ENCODE peak calls at places on chromosomes 16 and 17, in five cellular contexts. One of them, this sample, is unnamed.

GRCh38 chr17:66351053-66351452 is 48.6 kb downstream of the PRKCA start:
- DNase-seq in OCI-LY7: no peak
- DNase-seq in HCT116: no peak
- DNase-seq in MM.1S: no peak
- DNase-seq in GM23248: no peak
- DNase-seq in this sample: no peak

GRCh38 chr16:65698943-65699342 is 577.1 kb upstream of the CDH11 start:
- DNase-seq in OCI-LY7: no peak
- DNase-seq in HCT116: no peak
- DNase-seq in MM.1S: no peak
- DNase-seq in GM23248: peak; percentile 22
- DNase-seq in this sample: peak; percentile 50

GRCh38 chr17:27535178-27535928 is 79.1 kb downstream of the KSR1 start:
- DNase-seq in OCI-LY7: no peak
- DNase-seq in HCT116: no peak
- DNase-seq in MM.1S: no peak
- DNase-seq in GM23248: peak; percentile 20
- DNase-seq in this sample: no peak

GRCh38 chr17:66459811-66460270 is 157.4 kb downstream of the PRKCA start:
- DNase-seq in OCI-LY7: no peak
- DNase-seq in HCT116: peak; percentile 77
- DNase-seq in MM.1S: no peak
- DNase-seq in GM23248: peak; percentile 99
- DNase-seq in this sample: no peak

GRCh38 chr16:27634781-27635180 is 84.8 kb downstream of the KATNIP start:
- DNase-seq in OCI-LY7: no peak
- DNase-seq in HCT116: no peak
- DNase-seq in MM.1S: no peak
- DNase-seq in GM23248: no peak
- DNase-seq in this sample: no peak

GRCh38 chr17:57461082-57461481 is 204.8 kb downstream of the MSI2 start:
- DNase-seq in OCI-LY7: no peak
- DNase-seq in HCT116: no peak
- DNase-seq in MM.1S: no peak
- DNase-seq in GM23248: peak; percentile 58
- DNase-seq in this sample: no peak

GRCh38 chr16:71811261-71811803 is 2.7 kb upstream of the AP1G1 start:
- DNase-seq in OCI-LY7: no peak
- DNase-seq in HCT116: no peak
- DNase-seq in MM.1S: no peak
- DNase-seq in GM23248: peak; percentile 24
- DNase-seq in this sample: no peak

GRCh38 chr17:1169471-1169908 is 10.3 kb downstream of the ABR start:
- DNase-seq in OCI-LY7: no peak
- DNase-seq in HCT116: no peak
- DNase-seq in MM.1S: no peak
- DNase-seq in GM23248: no peak
- DNase-seq in this sample: no peak

GRCh38 chr16:16188827-16189226 is 34.5 kb downstream of the ABCC6 start:
- DNase-seq in OCI-LY7: no peak
- DNase-seq in HCT116: no peak
- DNase-seq in MM.1S: no peak
- DNase-seq in GM23248: no peak
- DNase-seq in this sample: no peak

GRCh38 chr16:68948230-68948910 is 105.0 kb downstream of the TANGO6 start:
- DNase-seq in OCI-LY7: no peak
- DNase-seq in HCT116: no peak
- DNase-seq in MM.1S: no peak
- DNase-seq in GM23248: peak; percentile 35
- DNase-seq in this sample: no peak

GRCh38 chr16:57513371-57514102 is 22.8 kb downstream of the CCDC102A start:
- DNase-seq in OCI-LY7: no peak
- DNase-seq in HCT116: no peak
- DNase-seq in MM.1S: no peak
- DNase-seq in GM23248: no peak
- DNase-seq in this sample: no peak

GRCh38 chr16:67528870-67529638 is 425 bp downstream of the RIPOR1 start:
- DNase-seq in OCI-LY7: peak; percentile 17
- DNase-seq in HCT116: no peak
- DNase-seq in MM.1S: no peak
- DNase-seq in GM23248: peak; percentile 86
- DNase-seq in this sample: peak; percentile 80

GRCh38 chr17:77619326-77619725 is 339.2 kb upstream of the TNRC6C start:
- DNase-seq in OCI-LY7: no peak
- DNase-seq in HCT116: no peak
- DNase-seq in MM.1S: no peak
- DNase-seq in GM23248: no peak
- DNase-seq in this sample: no peak

GRCh38 chr16:84266451-84266850 is 26.6 kb upstream of the KCNG4 start:
- DNase-seq in OCI-LY7: peak; percentile 63
- DNase-seq in HCT116: peak; percentile 93
- DNase-seq in MM.1S: peak; percentile 9
- DNase-seq in GM23248: peak; percentile 62
- DNase-seq in this sample: peak; percentile 85

GRCh38 chr17:80791758-80792284 is 199.8 kb upstream of the CHMP6 start:
- DNase-seq in OCI-LY7: no peak
- DNase-seq in HCT116: peak; percentile 99
- DNase-seq in MM.1S: no peak
- DNase-seq in GM23248: peak; percentile 97
- DNase-seq in this sample: no peak

GRCh38 chr17:42706732-42707131 is 24.4 kb downstream of the CNTNAP1 start:
- DNase-seq in OCI-LY7: no peak
- DNase-seq in HCT116: no peak
- DNase-seq in MM.1S: no peak
- DNase-seq in GM23248: no peak
- DNase-seq in this sample: no peak

GRCh38 chr17:9240659-9241370 is 219.5 kb downstream of the NTN1 start:
- DNase-seq in OCI-LY7: no peak
- DNase-seq in HCT116: no peak
- DNase-seq in MM.1S: no peak
- DNase-seq in GM23248: peak; percentile 65
- DNase-seq in this sample: peak; percentile 62

GRCh38 chr17:28227278-28228108 is 91.5 kb upstream of the TMEM97 start:
- DNase-seq in OCI-LY7: no peak
- DNase-seq in HCT116: peak; percentile 73
- DNase-seq in MM.1S: no peak
- DNase-seq in GM23248: peak; percentile 68
- DNase-seq in this sample: peak; percentile 99

GRCh38 chr17:19002191-19002590 is 2.4 kb downstream of the FAM83G start:
- DNase-seq in OCI-LY7: no peak
- DNase-seq in HCT116: no peak
- DNase-seq in MM.1S: no peak
- DNase-seq in GM23248: peak; percentile 49
- DNase-seq in this sample: no peak

GRCh38 chr17:66406701-66407644 is 104.6 kb downstream of the PRKCA start:
- DNase-seq in OCI-LY7: no peak
- DNase-seq in HCT116: no peak
- DNase-seq in MM.1S: no peak
- DNase-seq in GM23248: no peak
- DNase-seq in this sample: no peak

GRCh38 chr17:5837055-5837491 is 233.1 kb upstream of the WSCD1 start:
- DNase-seq in OCI-LY7: no peak
- DNase-seq in HCT116: peak; percentile 78
- DNase-seq in MM.1S: no peak
- DNase-seq in GM23248: peak; percentile 50
- DNase-seq in this sample: no peak

GRCh38 chr17:73610331-73610911 is 33.8 kb downstream of the SDK2 start:
- DNase-seq in OCI-LY7: no peak
- DNase-seq in HCT116: no peak
- DNase-seq in MM.1S: no peak
- DNase-seq in GM23248: no peak
- DNase-seq in this sample: no peak

GRCh38 chr17:59439711-59440110 is 108.3 kb downstream of the YPEL2 start:
- DNase-seq in OCI-LY7: no peak
- DNase-seq in HCT116: no peak
- DNase-seq in MM.1S: peak; percentile 20
- DNase-seq in GM23248: no peak
- DNase-seq in this sample: no peak

GRCh38 chr17:61803216-61803615 is 60.1 kb downstream of the BRIP1 start:
- DNase-seq in OCI-LY7: no peak
- DNase-seq in HCT116: no peak
- DNase-seq in MM.1S: no peak
- DNase-seq in GM23248: no peak
- DNase-seq in this sample: no peak

GRCh38 chr17:75088465-75088895 is 726 bp downstream of the SLC16A5 start:
- DNase-seq in OCI-LY7: no peak
- DNase-seq in HCT116: no peak
- DNase-seq in MM.1S: no peak
- DNase-seq in GM23248: no peak
- DNase-seq in this sample: peak; percentile 33

GRCh38 chr17:75087558-75088453 is at the start of gene SLC16A5:
- DNase-seq in OCI-LY7: no peak
- DNase-seq in HCT116: peak; percentile 84
- DNase-seq in MM.1S: no peak
- DNase-seq in GM23248: peak; percentile 74
- DNase-seq in this sample: peak; percentile 92

GRCh38 chr17:75090871-75091854 is 3.4 kb downstream of the SLC16A5 start:
- DNase-seq in OCI-LY7: no peak
- DNase-seq in HCT116: no peak
- DNase-seq in MM.1S: no peak
- DNase-seq in GM23248: no peak
- DNase-seq in this sample: no peak

GRCh38 chr17:75087182-75087557 is 584 bp upstream of the SLC16A5 start:
- DNase-seq in OCI-LY7: no peak
- DNase-seq in HCT116: no peak
- DNase-seq in MM.1S: no peak
- DNase-seq in GM23248: no peak
- DNase-seq in this sample: no peak

DNA sequence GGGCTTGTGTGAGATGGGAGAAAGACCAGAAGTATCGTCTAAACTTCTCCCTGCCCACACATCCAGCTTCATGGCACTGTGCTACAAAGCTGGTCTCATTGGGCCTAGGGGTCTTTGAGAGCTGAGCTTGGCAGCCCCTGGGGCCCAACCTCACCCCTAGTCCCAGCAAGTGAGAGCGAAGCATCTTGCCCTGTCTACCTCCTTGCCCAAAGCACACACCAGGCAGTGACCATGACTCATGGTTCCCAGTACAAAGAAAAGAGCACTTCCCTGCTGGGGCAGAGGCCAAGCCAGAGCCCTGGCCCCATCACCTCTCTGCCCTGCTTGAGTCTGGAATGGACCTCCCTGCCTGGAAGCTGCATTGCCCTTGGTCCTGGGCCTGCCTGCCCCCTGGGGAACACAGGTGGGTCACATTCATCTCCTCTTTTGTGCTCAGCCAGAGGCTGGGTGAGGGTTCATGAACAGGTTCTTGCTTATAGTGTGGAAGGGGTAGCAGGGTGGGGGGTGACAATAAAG is 1.2 kb downstream of the SLC16A5 start:
- DNase-seq in OCI-LY7: no peak
- DNase-seq in HCT116: no peak
- DNase-seq in MM.1S: no peak
- DNase-seq in GM23248: peak; percentile 69
- DNase-seq in this sample: no peak
- H3K4me3 ChIP-seq in OCI-LY7: no peak overlapping the region
- H3K4me3 ChIP-seq in HCT116: peak overlapping the region; percentile 76
- H3K4me3 ChIP-seq in MM.1S: no peak overlapping the region
- H3K4me3 ChIP-seq in GM23248: peak overlapping the region; percentile 76
- H3K4me3 ChIP-seq in this sample: peak overlapping the region; percentile 62

GRCh38 chr17:7446669-7447068 is 1.8 kb downstream of the CHRNB1 start:
- DNase-seq in OCI-LY7: no peak
- DNase-seq in HCT116: no peak
- DNase-seq in MM.1S: no peak
- DNase-seq in GM23248: peak; percentile 22
- DNase-seq in this sample: peak; percentile 29

GRCh38 chr17:7442142-7442541 is 2.7 kb upstream of the CHRNB1 start:
- DNase-seq in OCI-LY7: no peak
- DNase-seq in HCT116: no peak
- DNase-seq in MM.1S: no peak
- DNase-seq in GM23248: no peak
- DNase-seq in this sample: no peak

GRCh38 chr17:7444682-7445010 is 215 bp upstream of the CHRNB1 start:
- DNase-seq in OCI-LY7: no peak
- DNase-seq in HCT116: no peak
- DNase-seq in MM.1S: no peak
- DNase-seq in GM23248: no peak
- DNase-seq in this sample: no peak

GRCh38 chr17:7443499-7444485 is 1.1 kb upstream of the CHRNB1 start:
- DNase-seq in OCI-LY7: no peak
- DNase-seq in HCT116: no peak
- DNase-seq in MM.1S: no peak
- DNase-seq in GM23248: peak; percentile 67
- DNase-seq in this sample: no peak

DNA sequence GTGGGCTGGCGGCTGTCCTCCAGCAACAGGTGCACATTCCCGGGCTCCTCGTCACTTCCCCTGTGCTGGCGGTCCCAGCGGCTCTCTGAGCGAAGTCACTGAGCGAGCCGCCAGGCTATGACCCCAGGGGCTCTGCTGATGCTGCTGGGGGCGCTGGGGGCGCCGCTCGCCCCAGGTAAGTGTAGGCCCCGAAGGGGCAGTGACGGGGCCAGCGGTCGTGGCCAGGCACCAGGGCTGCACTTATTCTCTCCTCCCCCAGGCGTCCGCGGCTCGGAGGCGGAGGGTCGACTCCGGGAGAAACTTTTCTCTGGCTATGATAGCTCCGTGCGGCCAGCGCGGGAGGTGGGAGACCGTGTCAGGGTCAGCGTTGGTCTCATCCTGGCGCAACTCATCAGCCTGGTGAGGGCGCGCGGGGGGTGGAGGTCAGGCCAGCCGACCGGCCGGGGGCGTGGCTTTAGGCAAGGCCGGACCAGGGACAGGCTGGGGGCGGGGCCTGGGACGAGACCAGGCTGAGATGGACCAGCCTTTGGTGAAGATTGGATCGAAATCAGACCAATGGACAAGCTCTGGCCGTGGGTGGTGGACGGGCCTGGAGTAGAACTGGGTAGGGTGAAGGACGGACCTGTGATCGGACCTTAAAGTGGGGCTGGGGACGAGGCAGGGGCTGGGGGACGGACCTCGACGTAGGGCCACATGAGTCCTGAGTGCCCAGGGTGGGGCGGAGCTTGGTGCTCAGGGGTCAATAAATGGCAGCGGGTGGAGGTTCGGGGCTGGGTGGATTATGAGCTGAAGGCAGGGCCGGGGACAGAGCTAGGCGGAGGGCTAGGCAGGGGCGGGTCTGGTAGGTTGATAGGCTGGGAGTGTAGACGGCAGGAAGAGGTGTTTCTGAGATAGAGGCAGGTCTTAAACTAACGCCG is at the start of gene CHRNB1:
- DNase-seq in OCI-LY7: no peak
- DNase-seq in HCT116: peak; percentile 52
- DNase-seq in MM.1S: no peak
- DNase-seq in GM23248: peak; percentile 62
- DNase-seq in this sample: peak; percentile 96
- TF ChIP-seq EZH2phosphoT487 in OCI-LY7: no peak
- TF ChIP-seq EZH2phosphoT487 in HCT116: no peak
- TF ChIP-seq EZH2phosphoT487 in MM.1S: no peak
- TF ChIP-seq EZH2phosphoT487 in GM23248: no peak
- TF ChIP-seq EZH2phosphoT487 in this sample: no peak

GRCh38 chr17:38559025-38559879 is 46.5 kb downstream of the SRCIN1 start:
- DNase-seq in OCI-LY7: peak; percentile 80
- DNase-seq in HCT116: peak; percentile 80
- DNase-seq in MM.1S: peak; percentile 94
- DNase-seq in GM23248: no peak
- DNase-seq in this sample: peak; percentile 96
- H3K4me3 ChIP-seq in OCI-LY7: peak overlapping the region; percentile 64
- H3K4me3 ChIP-seq in HCT116: peak overlapping the region; percentile 61
- H3K4me3 ChIP-seq in MM.1S: peak overlapping the region; percentile 71
- H3K4me3 ChIP-seq in GM23248: no peak overlapping the region
- H3K4me3 ChIP-seq in this sample: peak overlapping the region; percentile 50

GRCh38 chr16:2238396-2239230 is 2.4 kb downstream of the DNASE1L2 start:
- DNase-seq in OCI-LY7: no peak
- DNase-seq in HCT116: no peak
- DNase-seq in MM.1S: no peak
- DNase-seq in GM23248: no peak
- DNase-seq in this sample: peak; percentile 51
- TF ChIP-seq EZH2phosphoT487 in OCI-LY7: no peak
- TF ChIP-seq EZH2phosphoT487 in HCT116: no peak
- TF ChIP-seq EZH2phosphoT487 in MM.1S: no peak
- TF ChIP-seq EZH2phosphoT487 in GM23248: no peak
- TF ChIP-seq EZH2phosphoT487 in this sample: no peak

This sample was measured in neural progenitor cell.